ENCODE peak calls at places on chromosomes 4 and X, in five cellular contexts. S, P, F, V and R are unnamed samples.

GRCh38 chrX:30612250-30612655 is 34.7 kb upstream of the TASL start:
- DNase-seq in S (no peak), F (no peak), V (no peak), P (no peak), R (no peak)

GRCh38 chrX:39477438-39478120 is 620.2 kb downstream of the BCOR start:
- DNase-seq in F (peak), P (no peak), S (peak), V (no peak), R (no peak)

GRCh38 chrX:110987292-110987691 is 108.7 kb upstream of the PAK3 start:
- DNase-seq in P (no peak), F (peak), S (peak), V (no peak), R (no peak)

GRCh38 chr4:88818650-88819470 is 121.2 kb upstream of the NAP1L5 start:
- DNase-seq in S (peak), F (peak), P (peak), V (peak), R (peak)

GRCh38 chr4:170088686-170089085 is 1.1 kb downstream of the AADAT start:
- DNase-seq in P (no peak), S (no peak), V (no peak), F (no peak), R (no peak)

GRCh38 chrX:39112143-39112542 is 310.9 kb downstream of the MID1IP1 start:
- DNase-seq in V (no peak), P (no peak), S (no peak), F (no peak), R (no peak)

GRCh38 chr4:176259330-176260090 is 9.5 kb downstream of the ASB5 start:
- DNase-seq in S (no peak), P (no peak), V (no peak), F (no peak), R (no peak)

GRCh38 chr4:155442267-155443105 is 65.7 kb upstream of the MAP9 start:
- DNase-seq in V (peak), F (peak), P (peak), S (peak), R (peak)

GRCh38 chr4:140367738-140368137 is 5.7 kb upstream of the SCOC start:
- DNase-seq in F (no peak), S (no peak), V (no peak), P (no peak), R (no peak)

GRCh38 chr4:113290666-113291065 is 241.2 kb downstream of the ANK2 start:
- DNase-seq in V (no peak), S (no peak), F (no peak), P (no peak), R (no peak)

GRCh38 chr4:17164656-17165055 is 266.2 kb upstream of the LDB2 start:
- DNase-seq in F (no peak), V (no peak), S (no peak), P (no peak), R (no peak)

GRCh38 chr4:36285784-36286480 is 4.5 kb downstream of the DTHD1 start:
- DNase-seq in S (no peak), P (no peak), V (peak), F (no peak), R (no peak)

GRCh38 chrX:54641530-54641929 is 111.5 kb downstream of the GNL3L start:
- DNase-seq in S (no peak), V (no peak), P (no peak), F (no peak), R (no peak)

GRCh38 chr4:151933122-151933827 is 172.5 kb upstream of the GATB start:
- DNase-seq in S (no peak), F (no peak), V (no peak), P (no peak), R (peak)